ENCODE peak calls at places on chromosomes 3 and 15, in seven cellular contexts. Q is AG09309, D is spleen, I is cardiac fibroblast, C is lower lobe of right lung, S is fibroblast of villous mesenchyme, H is nephron progenitor cell. U is an unnamed sample.

GRCh38 chr3:33791477-33792166 is 6.8 kb upstream of the PDCD6IP start:
- DNase-seq in Q (no peak), D (no peak), I (peak; percentile 70), C (peak; percentile 57), S (peak; percentile 53), H (no peak), U (peak; percentile 98)

GRCh38 chr15:38041576-38041975 is 107.1 kb downstream of the TMCO5A start:
- DNase-seq in Q (peak; percentile 78), D (no peak), I (peak; percentile 65), C (no peak), S (peak; percentile 93), H (no peak), U (no peak)

GRCh38 chr15:60477991-60478632 is 830 bp downstream of the ICE2 start:
- DNase-seq in Q (no peak), D (no peak), I (peak; percentile 41), C (no peak), S (peak; percentile 39), H (no peak), U (no peak)

GRCh38 chr15:32030795-32031194 is 480 bp downstream of the CHRNA7 start:
- DNase-seq in Q (no peak), D (no peak), I (no peak), C (no peak), S (no peak), H (peak; percentile 36), U (no peak)

GRCh38 chr3:147816770-147817169 is 407.6 kb downstream of the ZIC1 start:
- DNase-seq in Q (no peak), D (no peak), I (peak; percentile 12), C (no peak), S (peak; percentile 5), H (no peak), U (no peak)

GRCh38 chr3:119207512-119207875 is 33.2 kb downstream of the B4GALT4 start:
- DNase-seq in Q (no peak), D (no peak), I (no peak), C (no peak), S (no peak), H (no peak), U (no peak)

GRCh38 chr3:190053919-190054672 is 66.6 kb downstream of the P3H2 start:
- DNase-seq in Q (no peak), D (no peak), I (peak; percentile 86), C (no peak), S (peak; percentile 83), H (no peak), U (no peak)

GRCh38 chr3:81216192-81216591 is 545.3 kb downstream of the GBE1 start:
- DNase-seq in Q (no peak), D (no peak), I (peak; percentile 86), C (no peak), S (peak; percentile 2), H (no peak), U (no peak)

DNA sequence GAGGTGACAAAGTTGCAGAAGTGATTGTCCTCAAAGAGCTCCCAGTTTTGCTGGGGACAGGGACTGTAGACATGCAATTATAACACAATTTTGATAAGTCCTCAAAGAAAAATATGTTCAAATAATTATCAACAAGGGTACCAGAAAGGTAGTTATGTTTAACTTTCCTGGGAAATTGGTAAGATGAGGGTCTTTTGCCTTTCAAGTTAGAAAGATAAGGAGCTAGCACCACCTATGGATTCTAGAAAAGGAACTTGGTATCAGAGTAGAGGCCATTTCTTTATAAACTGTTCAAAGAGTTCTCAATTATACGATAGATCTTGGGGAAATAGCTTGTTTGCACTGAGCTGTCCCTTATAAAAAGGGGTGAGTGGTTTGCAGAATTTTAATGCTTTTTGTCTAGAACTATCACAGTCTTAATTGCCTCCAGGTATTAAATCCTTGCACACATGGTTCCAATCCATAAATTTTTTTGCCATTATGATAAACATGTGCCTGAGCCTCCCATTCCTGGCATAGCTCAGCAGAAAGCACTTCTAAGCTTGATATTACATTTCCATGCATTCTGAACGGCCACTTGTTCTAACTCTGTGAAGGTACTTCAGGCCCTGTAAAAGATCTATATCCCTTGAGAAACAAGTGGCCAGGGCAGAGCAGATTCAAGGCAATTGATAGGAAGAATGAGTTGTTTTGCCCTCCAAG is 247.5 kb upstream of the LRIG1 start:
- DNase-seq in Q (no peak), D (no peak), I (no peak), C (no peak), S (no peak), H (no peak), U (no peak)
- TF ChIP-seq CTCF in Q (no peak), D (no peak), I (no peak), C (no peak), S (no peak), H (no peak), U (no peak)

GRCh38 chr3:48664313-48664644 is 1.6 kb upstream of the CELSR3 start:
- DNase-seq in Q (no peak), D (no peak), I (no peak), C (no peak), S (no peak), H (no peak), U (no peak)

GRCh38 chr3:48664929-48665328 is 2.2 kb upstream of the CELSR3 start:
- DNase-seq in Q (no peak), D (no peak), I (no peak), C (no peak), S (no peak), H (no peak), U (no peak)

GRCh38 chr3:48662140-48662752 is 440 bp downstream of the CELSR3 start:
- DNase-seq in Q (no peak), D (no peak), I (no peak), C (no peak), S (no peak), H (no peak), U (no peak)

GRCh38 chr3:48662753-48663488 is at the start of gene CELSR3:
- DNase-seq in Q (peak; percentile 76), D (no peak), I (peak; percentile 90), C (peak; percentile 62), S (peak; percentile 94), H (peak; percentile 86), U (no peak)

DNA sequence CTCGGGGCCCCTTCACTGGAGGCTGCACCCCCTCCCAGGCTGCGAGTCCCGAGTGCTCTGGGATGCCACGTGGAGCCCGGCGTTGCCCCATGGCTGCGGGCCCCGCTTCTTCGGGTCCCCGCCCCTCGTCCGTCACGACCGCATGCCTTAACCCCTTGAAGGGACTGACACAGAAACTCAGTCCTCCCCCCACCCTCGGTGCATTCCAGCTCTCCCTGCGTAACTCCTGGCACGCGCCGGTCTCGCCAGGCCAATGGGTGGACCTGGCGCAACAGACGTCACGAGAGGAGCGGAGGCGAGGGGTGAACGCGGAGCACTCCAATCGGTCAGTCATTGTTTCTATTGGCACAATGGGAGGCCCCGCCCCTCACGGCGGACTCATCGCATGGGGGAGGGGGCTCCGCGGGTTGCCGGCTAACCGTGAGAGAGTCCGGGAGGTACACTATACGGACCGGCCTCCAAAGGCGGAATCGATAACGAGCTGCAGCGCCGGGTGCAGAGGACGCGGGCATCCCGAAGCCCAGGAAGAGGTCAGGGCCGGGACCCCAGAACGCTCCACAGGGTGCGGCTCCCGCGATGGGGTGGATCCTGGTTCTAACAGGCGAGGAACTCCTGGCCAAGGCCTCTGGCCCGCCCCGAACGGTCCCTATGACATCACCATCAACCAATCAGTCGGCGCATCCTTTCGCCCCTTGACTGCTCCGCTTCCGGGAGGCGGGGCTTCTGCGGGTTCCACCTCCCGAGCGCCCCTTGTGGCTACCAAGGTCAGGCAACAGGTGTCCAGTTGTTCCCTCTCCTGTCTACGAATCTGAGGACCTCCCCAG is 1.0 kb upstream of the CELSR3 start:
- DNase-seq in Q (peak; percentile 97), D (peak; percentile 94), I (peak; percentile 99), C (peak; percentile 93), S (peak; percentile 99), H (peak; percentile 98), U (peak; percentile 94)
- TF ChIP-seq CTCF in Q (peak; percentile 79), D (no peak), I (peak; percentile 82), C (peak; percentile 64), S (peak; percentile 81), H (peak; percentile 83), U (peak; percentile 88)

GRCh38 chr3:182136008-182136910 is 424.5 kb downstream of the SOX2 start:
- DNase-seq in Q (no peak), D (no peak), I (no peak), C (no peak), S (no peak), H (no peak), U (no peak)

GRCh38 chr3:182142928-182143327 is 431.2 kb downstream of the SOX2 start:
- DNase-seq in Q (no peak), D (no peak), I (no peak), C (no peak), S (no peak), H (no peak), U (no peak)

GRCh38 chr3:182143903-182144302 is 432.2 kb downstream of the SOX2 start:
- DNase-seq in Q (no peak), D (no peak), I (no peak), C (no peak), S (no peak), H (no peak), U (no peak)

GRCh38 chr3:182138388-182138787 is 426.7 kb downstream of the SOX2 start:
- DNase-seq in Q (no peak), D (no peak), I (no peak), C (no peak), S (no peak), H (no peak), U (no peak)

DNA sequence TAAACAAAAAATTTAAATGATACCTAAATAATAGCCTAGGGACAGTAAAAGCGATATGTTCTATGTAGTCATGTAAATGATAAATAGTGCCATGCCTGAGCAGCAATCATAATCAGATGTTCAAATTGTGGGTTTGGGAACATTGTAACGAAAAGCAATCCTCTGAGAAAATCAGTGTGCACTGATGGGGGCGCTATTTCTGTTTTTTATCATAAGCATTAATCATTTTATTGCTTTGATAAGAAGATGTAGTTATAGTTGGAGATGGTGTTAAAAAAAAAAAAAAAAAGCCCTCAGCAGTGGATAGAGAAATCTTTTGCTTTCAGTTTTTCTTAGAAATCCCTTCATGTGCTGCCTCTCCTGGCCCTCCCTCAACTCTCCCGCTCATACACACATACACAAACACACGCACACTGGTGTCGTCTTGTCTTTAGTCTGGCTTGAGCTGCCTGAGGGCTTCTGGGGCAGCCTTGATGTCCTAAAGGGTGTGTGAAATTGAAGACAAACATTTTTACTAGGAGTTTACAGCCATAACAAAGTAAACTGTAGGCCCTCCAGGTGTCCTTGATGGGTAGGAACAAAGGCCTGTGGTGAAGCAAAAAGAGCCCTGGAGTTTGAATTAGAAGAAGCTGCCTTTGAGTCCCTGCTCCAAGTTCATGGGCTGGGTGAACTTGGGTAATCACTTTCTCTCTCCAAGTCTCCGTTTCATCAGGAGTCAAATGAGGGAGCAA is 428.1 kb downstream of the SOX2 start:
- DNase-seq in Q (no peak), D (no peak), I (no peak), C (no peak), S (no peak), H (no peak), U (no peak)
- TF ChIP-seq CTCF in Q (no peak), D (no peak), I (no peak), C (no peak), S (no peak), H (peak; percentile 14), U (no peak)

DNA sequence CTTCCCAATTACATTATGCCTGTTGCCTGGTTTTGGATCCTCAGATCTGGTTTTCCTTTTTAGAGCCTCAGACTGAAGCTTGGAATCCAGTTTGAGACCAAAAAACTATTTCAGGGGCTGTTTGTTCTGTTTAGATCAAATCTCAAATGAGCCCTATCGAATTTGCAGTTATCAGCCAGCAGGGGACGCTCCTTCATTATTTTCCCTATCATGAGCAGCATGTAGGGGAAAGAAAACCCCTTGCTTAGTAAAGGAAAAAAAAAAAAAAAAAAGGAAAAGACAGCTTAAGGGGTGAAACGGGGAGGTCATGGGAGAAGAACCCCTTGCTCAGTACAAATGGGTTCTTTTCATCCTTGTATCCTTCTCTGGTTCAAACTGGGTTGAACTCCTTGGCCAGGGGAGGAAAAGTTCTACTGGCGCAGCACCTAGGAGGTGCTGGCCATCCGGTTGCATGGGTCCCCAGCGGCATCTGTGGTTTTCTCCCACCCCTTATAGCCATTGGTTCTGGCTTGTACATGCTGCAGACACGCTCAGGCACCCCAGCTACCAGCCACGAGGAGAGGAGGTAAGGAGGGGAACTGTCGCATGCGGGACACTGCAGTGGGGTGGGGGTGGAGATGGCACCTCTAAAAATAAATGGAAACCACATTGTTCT is 1375.1 kb upstream of the ALCAM start:
- DNase-seq in Q (no peak), D (no peak), I (peak; percentile 5), C (no peak), S (no peak), H (peak; percentile 21), U (no peak)
- TF ChIP-seq CTCF in Q (no peak), D (no peak), I (peak; percentile 26), C (peak; percentile 6), S (peak; percentile 19), H (peak; percentile 53), U (no peak)